ENCODE peak calls at places on chromosome 1, in nine cellular contexts. One of them, this sample, is unnamed.

GRCh38 chr1:184743062-184743756 is 11.4 kb downstream of the EDEM3 start:
- DNase-seq in fibroblast of lung: peak; percentile 43
- DNase-seq in Calu3: no peak
- DNase-seq in brain microvascular endothelial cell: no peak
- DNase-seq in Caco-2: no peak
- DNase-seq in BJ: no peak
- DNase-seq in HepG2: no peak
- DNase-seq in WTC11: no peak
- DNase-seq in mammary epithelial cell: peak; percentile 31
- DNase-seq in this sample: no peak

GRCh38 chr1:168512864-168513595 is 30.8 kb downstream of the XCL2 start:
- DNase-seq in fibroblast of lung: no peak
- DNase-seq in brain microvascular endothelial cell: no peak
- DNase-seq in mammary epithelial cell: no peak
- DNase-seq in Caco-2: no peak
- DNase-seq in WTC11: no peak
- DNase-seq in HepG2: peak; percentile 21
- DNase-seq in Calu3: no peak
- DNase-seq in BJ: no peak
- DNase-seq in this sample: no peak

GRCh38 chr1:5265416-5266075 is 611.1 kb downstream of the AJAP1 start:
- DNase-seq in Caco-2: no peak
- DNase-seq in BJ: no peak
- DNase-seq in mammary epithelial cell: no peak
- DNase-seq in brain microvascular endothelial cell: no peak
- DNase-seq in Calu3: no peak
- DNase-seq in fibroblast of lung: no peak
- DNase-seq in HepG2: no peak
- DNase-seq in WTC11: no peak
- DNase-seq in this sample: no peak

GRCh38 chr1:154741747-154742495 is 128.2 kb downstream of the KCNN3 start:
- DNase-seq in fibroblast of lung: peak; percentile 66
- DNase-seq in Calu3: no peak
- DNase-seq in mammary epithelial cell: no peak
- DNase-seq in WTC11: peak; percentile 83
- DNase-seq in BJ: no peak
- DNase-seq in Caco-2: peak; percentile 54
- DNase-seq in HepG2: peak; percentile 63
- DNase-seq in brain microvascular endothelial cell: no peak
- DNase-seq in this sample: no peak

GRCh38 chr1:77832889-77833288 is 53.4 kb downstream of the MIGA1 start:
- DNase-seq in HepG2: no peak
- DNase-seq in Caco-2: no peak
- DNase-seq in mammary epithelial cell: peak; percentile 68
- DNase-seq in brain microvascular endothelial cell: peak; percentile 89
- DNase-seq in BJ: peak; percentile 95
- DNase-seq in Calu3: no peak
- DNase-seq in fibroblast of lung: peak; percentile 98
- DNase-seq in WTC11: no peak
- DNase-seq in this sample: no peak

GRCh38 chr1:26822737-26823395 is 3.6 kb upstream of the ZDHHC18 start:
- DNase-seq in Calu3: no peak
- DNase-seq in mammary epithelial cell: no peak
- DNase-seq in Caco-2: no peak
- DNase-seq in HepG2: no peak
- DNase-seq in fibroblast of lung: no peak
- DNase-seq in BJ: no peak
- DNase-seq in brain microvascular endothelial cell: no peak
- DNase-seq in WTC11: no peak
- DNase-seq in this sample: no peak

GRCh38 chr1:89641781-89642180 is 8.9 kb downstream of the LRRC8C start:
- DNase-seq in Calu3: no peak
- DNase-seq in Caco-2: no peak
- DNase-seq in brain microvascular endothelial cell: no peak
- DNase-seq in WTC11: no peak
- DNase-seq in HepG2: no peak
- DNase-seq in fibroblast of lung: no peak
- DNase-seq in BJ: no peak
- DNase-seq in mammary epithelial cell: no peak
- DNase-seq in this sample: no peak

GRCh38 chr1:113784104-113784779 is 25.0 kb upstream of the PHTF1 start:
- DNase-seq in WTC11: no peak
- DNase-seq in mammary epithelial cell: peak; percentile 20
- DNase-seq in BJ: no peak
- DNase-seq in Caco-2: no peak
- DNase-seq in Calu3: no peak
- DNase-seq in HepG2: no peak
- DNase-seq in brain microvascular endothelial cell: no peak
- DNase-seq in fibroblast of lung: peak; percentile 56
- DNase-seq in this sample: no peak

GRCh38 chr1:167510244-167510643 is 8.1 kb downstream of the CD247 start:
- DNase-seq in brain microvascular endothelial cell: no peak
- DNase-seq in Caco-2: no peak
- DNase-seq in WTC11: no peak
- DNase-seq in mammary epithelial cell: no peak
- DNase-seq in BJ: no peak
- DNase-seq in HepG2: no peak
- DNase-seq in fibroblast of lung: no peak
- DNase-seq in Calu3: no peak
- DNase-seq in this sample: no peak

GRCh38 chr1:71080178-71080781 is 555 bp downstream of the ZRANB2 start:
- DNase-seq in Calu3: no peak
- DNase-seq in mammary epithelial cell: peak; percentile 15
- DNase-seq in Caco-2: no peak
- DNase-seq in HepG2: peak; percentile 6
- DNase-seq in BJ: no peak
- DNase-seq in brain microvascular endothelial cell: no peak
- DNase-seq in WTC11: no peak
- DNase-seq in fibroblast of lung: peak; percentile 18
- DNase-seq in this sample: no peak

GRCh38 chr1:228032041-228032440 is 25.2 kb downstream of the WNT3A start:
- DNase-seq in BJ: no peak
- DNase-seq in Calu3: no peak
- DNase-seq in fibroblast of lung: no peak
- DNase-seq in brain microvascular endothelial cell: no peak
- DNase-seq in mammary epithelial cell: no peak
- DNase-seq in WTC11: no peak
- DNase-seq in Caco-2: peak; percentile 18
- DNase-seq in HepG2: no peak
- DNase-seq in this sample: no peak

GRCh38 chr1:154263465-154264332 is 8.7 kb upstream of the HAX1 start:
- DNase-seq in WTC11: no peak
- DNase-seq in brain microvascular endothelial cell: peak; percentile 19
- DNase-seq in Caco-2: no peak
- DNase-seq in Calu3: no peak
- DNase-seq in mammary epithelial cell: no peak
- DNase-seq in fibroblast of lung: peak; percentile 28
- DNase-seq in HepG2: no peak
- DNase-seq in BJ: no peak
- DNase-seq in this sample: no peak

GRCh38 chr1:238961790-238962189 is 424.6 kb upstream of the CHRM3 start:
- DNase-seq in fibroblast of lung: peak; percentile 32
- DNase-seq in mammary epithelial cell: peak; percentile 50
- DNase-seq in WTC11: no peak
- DNase-seq in brain microvascular endothelial cell: no peak
- DNase-seq in Caco-2: no peak
- DNase-seq in HepG2: no peak
- DNase-seq in Calu3: peak; percentile 12
- DNase-seq in BJ: no peak
- DNase-seq in this sample: no peak

GRCh38 chr1:164343189-164343588 is 215.8 kb upstream of the PBX1 start:
- DNase-seq in brain microvascular endothelial cell: no peak
- DNase-seq in WTC11: no peak
- DNase-seq in BJ: no peak
- DNase-seq in Calu3: no peak
- DNase-seq in Caco-2: no peak
- DNase-seq in mammary epithelial cell: no peak
- DNase-seq in fibroblast of lung: no peak
- DNase-seq in HepG2: no peak
- DNase-seq in this sample: no peak

GRCh38 chr1:106217765-106218164 is 838.7 kb upstream of the PRMT6 start:
- DNase-seq in BJ: no peak
- DNase-seq in Caco-2: no peak
- DNase-seq in brain microvascular endothelial cell: no peak
- DNase-seq in mammary epithelial cell: no peak
- DNase-seq in HepG2: no peak
- DNase-seq in WTC11: no peak
- DNase-seq in Calu3: no peak
- DNase-seq in fibroblast of lung: no peak
- DNase-seq in this sample: no peak
- TF ChIP-seq CTCF in BJ: no peak
- TF ChIP-seq CTCF in Caco-2: no peak
- TF ChIP-seq CTCF in brain microvascular endothelial cell: no peak
- TF ChIP-seq CTCF in mammary epithelial cell: peak; percentile 23
- TF ChIP-seq CTCF in HepG2: no peak
- TF ChIP-seq CTCF in WTC11: no peak
- TF ChIP-seq CTCF in Calu3: no peak
- TF ChIP-seq CTCF in fibroblast of lung: no peak
- TF ChIP-seq CTCF in this sample: peak; percentile 17

GRCh38 chr1:93179886-93180722 is at the start of gene TMED5:
- DNase-seq in mammary epithelial cell: peak; percentile 99
- DNase-seq in fibroblast of lung: peak; percentile 97
- DNase-seq in Caco-2: peak; percentile 96
- DNase-seq in BJ: peak; percentile 91
- DNase-seq in HepG2: peak; percentile 95
- DNase-seq in WTC11: peak; percentile 98
- DNase-seq in Calu3: peak; percentile 98
- DNase-seq in brain microvascular endothelial cell: peak; percentile 97
- DNase-seq in this sample: peak; percentile 91
- TF ChIP-seq CTCF in mammary epithelial cell: peak; percentile 18
- TF ChIP-seq CTCF in fibroblast of lung: peak; percentile 20
- TF ChIP-seq CTCF in Caco-2: no peak
- TF ChIP-seq CTCF in BJ: peak; percentile 26
- TF ChIP-seq CTCF in HepG2: peak; percentile 24
- TF ChIP-seq CTCF in WTC11: no peak
- TF ChIP-seq CTCF in Calu3: peak; percentile 12
- TF ChIP-seq CTCF in brain microvascular endothelial cell: peak; percentile 45
- TF ChIP-seq CTCF in this sample: no peak

DNA sequence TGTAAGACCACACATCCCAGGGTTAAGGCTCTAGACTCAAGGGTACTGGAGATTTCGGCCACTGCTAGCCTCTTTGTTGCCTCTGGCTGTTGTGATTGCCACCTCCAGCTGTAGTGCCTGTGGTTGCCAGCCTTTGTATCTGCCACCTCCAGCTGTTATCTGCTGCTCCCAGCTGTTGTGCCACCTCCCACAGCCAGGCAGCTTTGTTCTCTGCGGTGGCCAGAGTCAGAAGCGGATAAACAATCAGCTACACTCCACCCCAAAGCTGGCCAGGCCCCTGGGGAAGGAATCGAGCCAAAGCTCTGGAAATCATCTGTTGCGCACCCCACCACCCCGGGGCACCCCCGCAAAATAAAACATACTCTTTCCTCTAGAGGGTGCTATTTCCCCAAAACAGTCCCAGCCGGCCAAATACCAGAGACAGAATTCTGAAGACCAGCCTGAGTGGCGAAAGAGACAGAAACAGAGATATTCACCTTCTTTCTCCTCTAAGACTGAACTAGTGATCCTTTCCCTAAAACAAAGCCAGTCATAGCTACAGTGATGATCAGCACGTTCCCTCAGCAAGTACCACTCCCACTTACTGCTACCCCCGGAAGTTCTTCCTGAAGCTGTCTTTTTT is 14.8 kb upstream of the PIGM start:
- DNase-seq in BJ: no peak
- DNase-seq in HepG2: peak; percentile 69
- DNase-seq in Calu3: peak; percentile 37
- DNase-seq in brain microvascular endothelial cell: peak; percentile 28
- DNase-seq in fibroblast of lung: peak; percentile 17
- DNase-seq in Caco-2: no peak
- DNase-seq in WTC11: peak; percentile 61
- DNase-seq in mammary epithelial cell: peak; percentile 29
- DNase-seq in this sample: no peak
- TF ChIP-seq CTCF in BJ: peak; percentile 60
- TF ChIP-seq CTCF in HepG2: peak; percentile 74
- TF ChIP-seq CTCF in Calu3: peak; percentile 66
- TF ChIP-seq CTCF in brain microvascular endothelial cell: peak; percentile 67
- TF ChIP-seq CTCF in fibroblast of lung: peak; percentile 52
- TF ChIP-seq CTCF in Caco-2: peak; percentile 57
- TF ChIP-seq CTCF in WTC11: peak; percentile 57
- TF ChIP-seq CTCF in mammary epithelial cell: peak; percentile 73
- TF ChIP-seq CTCF in this sample: peak; percentile 54

DNA sequence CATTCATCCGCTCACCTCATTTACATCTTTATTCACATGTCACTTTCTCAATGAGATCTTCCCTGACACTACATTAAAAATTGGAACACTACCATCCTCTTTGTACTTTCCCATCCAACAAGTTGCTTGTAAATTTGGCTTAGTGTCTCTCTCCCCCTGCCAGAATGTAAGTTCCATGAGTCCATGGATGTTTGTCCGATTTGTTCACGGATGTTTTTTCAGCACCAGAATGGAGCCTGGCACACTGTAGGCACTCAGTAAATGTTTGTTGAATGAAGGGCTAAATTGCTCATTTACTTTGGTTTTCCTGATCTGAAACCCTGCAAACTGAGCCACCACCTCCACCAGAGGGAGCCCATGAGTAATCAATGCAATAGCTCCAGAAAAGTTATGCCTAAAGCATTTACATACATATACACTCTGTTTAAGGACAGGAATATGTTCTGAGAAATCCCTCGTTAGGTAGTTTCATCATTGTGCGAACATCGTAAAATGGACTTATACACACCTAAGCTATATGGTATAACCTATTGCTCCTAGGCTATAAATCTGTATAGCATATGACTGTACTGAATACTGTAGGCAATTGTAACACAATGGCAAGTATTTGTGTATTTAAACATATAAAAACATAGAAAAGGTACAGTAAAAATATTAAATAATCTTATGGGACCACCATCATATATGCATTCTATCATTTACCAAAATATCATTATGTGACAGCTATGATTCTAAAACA is 2.8 kb upstream of the EYA3 start:
- DNase-seq in WTC11: peak; percentile 80
- DNase-seq in Caco-2: peak; percentile 62
- DNase-seq in fibroblast of lung: peak; percentile 41
- DNase-seq in brain microvascular endothelial cell: peak; percentile 79
- DNase-seq in HepG2: peak; percentile 61
- DNase-seq in Calu3: peak; percentile 84
- DNase-seq in BJ: no peak
- DNase-seq in mammary epithelial cell: peak; percentile 57
- DNase-seq in this sample: no peak
- TF ChIP-seq CTCF in WTC11: peak; percentile 67
- TF ChIP-seq CTCF in Caco-2: peak; percentile 73
- TF ChIP-seq CTCF in fibroblast of lung: peak; percentile 91
- TF ChIP-seq CTCF in brain microvascular endothelial cell: peak; percentile 93
- TF ChIP-seq CTCF in HepG2: peak; percentile 88
- TF ChIP-seq CTCF in Calu3: peak; percentile 62
- TF ChIP-seq CTCF in BJ: peak; percentile 84
- TF ChIP-seq CTCF in mammary epithelial cell: peak; percentile 92
- TF ChIP-seq CTCF in this sample: peak; percentile 79

DNA sequence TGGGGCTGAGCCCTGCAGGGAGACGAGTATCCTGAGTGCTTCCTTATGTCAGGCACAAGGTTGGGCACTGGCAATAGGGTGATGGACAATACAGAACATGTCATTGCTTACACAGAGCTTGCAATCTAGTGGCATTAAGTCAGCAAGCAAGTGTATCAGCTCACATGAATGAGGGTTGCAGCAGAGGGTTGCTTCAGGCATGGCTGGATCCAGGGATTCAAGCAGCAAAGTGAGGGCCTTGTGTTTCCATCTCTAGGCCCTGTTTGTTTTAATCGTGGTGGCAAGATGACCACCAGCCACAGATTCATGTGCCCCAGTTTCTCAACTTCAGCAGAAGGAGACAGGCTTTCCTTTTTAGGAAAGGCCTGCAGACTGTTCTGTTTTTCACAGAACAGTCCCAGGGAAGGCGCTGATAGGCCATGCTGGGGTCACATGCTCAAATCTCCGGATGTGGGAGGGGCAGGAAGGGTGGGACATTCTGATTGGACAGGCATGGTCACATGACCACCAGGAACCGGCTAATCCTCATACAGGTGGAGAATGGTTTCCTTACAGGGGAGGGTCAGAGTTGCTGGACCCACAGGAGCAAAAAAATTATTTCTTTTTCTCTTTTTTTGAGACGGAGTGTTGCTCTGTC is 14.4 kb downstream of the PLOD1 start:
- DNase-seq in mammary epithelial cell: no peak
- DNase-seq in brain microvascular endothelial cell: peak; percentile 30
- DNase-seq in BJ: no peak
- DNase-seq in Calu3: no peak
- DNase-seq in fibroblast of lung: no peak
- DNase-seq in WTC11: no peak
- DNase-seq in HepG2: no peak
- DNase-seq in Caco-2: no peak
- DNase-seq in this sample: no peak
- TF ChIP-seq CTCF in mammary epithelial cell: no peak
- TF ChIP-seq CTCF in brain microvascular endothelial cell: no peak
- TF ChIP-seq CTCF in BJ: no peak
- TF ChIP-seq CTCF in Calu3: no peak
- TF ChIP-seq CTCF in fibroblast of lung: no peak
- TF ChIP-seq CTCF in WTC11: no peak
- TF ChIP-seq CTCF in HepG2: no peak
- TF ChIP-seq CTCF in Caco-2: no peak
- TF ChIP-seq CTCF in this sample: no peak

This sample was measured in mesothelial cell of epicardium.